ENCODE peak calls at places on chromosomes 4 and X, in seven cellular contexts. R is IMR-90, O is H1, W is SK-N-SH, X is GM12878, C is HepG2, V is K562. B is an unnamed sample.

GRCh38 chrX:21376636-21377035 is 2.4 kb downstream of the CNKSR2 start:
- DNase-seq in R (no peak), C (no peak), X (no peak), O (no peak), W (no peak), V (no peak), B (no peak)

GRCh38 chr4:2245787-2246275 is 3.9 kb upstream of the HAUS3 start:
- DNase-seq in O (no peak), X (no peak), R (no peak), W (no peak), C (no peak), V (no peak), B (no peak)

GRCh38 chrX:2500681-2501151 is at the start of the genes DHRSX and ZBED1:
- DNase-seq in W (peak), X (no peak), V (peak), O (no peak), C (no peak), R (no peak), B (peak)

GRCh38 chrX:137926090-137926489 is 360.2 kb downstream of the ZIC3 start:
- DNase-seq in C (no peak), V (no peak), W (peak), O (no peak), X (no peak), R (no peak), B (peak)

GRCh38 chr4:86940176-86940575 is 5.4 kb downstream of the AFF1 start:
- DNase-seq in X (no peak), W (no peak), V (no peak), C (no peak), R (peak), O (no peak), B (no peak)

GRCh38 chrX:26915064-26915463 is 548.1 kb downstream of the PPP4R3C start:
- DNase-seq in W (no peak), X (no peak), O (no peak), C (no peak), V (no peak), R (no peak), B (no peak)

GRCh38 chrX:119654112-119654531 is 38.8 kb downstream of the SEPTIN6 start:
- DNase-seq in X (no peak), C (no peak), O (no peak), V (no peak), R (peak), W (peak), B (no peak)

GRCh38 chrX:42846741-42847140 is 68.8 kb upstream of the PPP1R2C start:
- DNase-seq in V (no peak), C (no peak), W (no peak), R (no peak), O (no peak), X (no peak), B (no peak)

GRCh38 chr4:156888762-156889161 is 82.8 kb downstream of the PDGFC start:
- DNase-seq in V (no peak), X (no peak), O (no peak), W (no peak), C (no peak), R (peak), B (no peak)

GRCh38 chr4:181662383-181662782 is 580.8 kb upstream of the TENM3 start:
- DNase-seq in V (no peak), W (no peak), X (no peak), R (peak), O (no peak), C (no peak), B (no peak)

GRCh38 chr4:178395798-178396197 is 953.6 kb upstream of the AGA start:
- DNase-seq in R (no peak), V (no peak), X (no peak), O (no peak), W (no peak), C (no peak), B (no peak)

GRCh38 chr4:146981651-146982050 is 36.0 kb upstream of the TTC29 start:
- DNase-seq in R (peak), V (no peak), O (no peak), C (no peak), X (no peak), W (no peak), B (no peak)

GRCh38 chrX:138986866-138987265 is 275.3 kb upstream of the FGF13 start:
- DNase-seq in X (no peak), R (no peak), V (no peak), C (no peak), W (no peak), O (no peak), B (no peak)

GRCh38 chrX:70969635-70970481 is 39.0 kb upstream of the SLC7A3 start:
- DNase-seq in O (no peak), X (no peak), W (no peak), V (peak), R (no peak), C (no peak), B (no peak)

GRCh38 chr4:2051086-2051485 is 8.0 kb upstream of the NAT8L start:
- DNase-seq in C (no peak), O (no peak), W (no peak), X (no peak), R (no peak), V (no peak), B (no peak)

GRCh38 chr4:165656399-165656798 is 216.6 kb upstream of the TLL1 start:
- DNase-seq in O (no peak), V (no peak), X (no peak), C (no peak), W (no peak), R (no peak), B (no peak)

GRCh38 chr4:185925910-185926360 is 113.9 kb upstream of the SORBS2 start:
- DNase-seq in C (no peak), V (no peak), X (no peak), R (no peak), O (no peak), W (no peak), B (no peak)

GRCh38 chr4:1673671-1674070 is 10.4 kb downstream of the FAM53A start:
- DNase-seq in O (no peak), R (no peak), X (no peak), C (no peak), V (no peak), W (no peak), B (no peak)

GRCh38 chrX:154809939-154810665 is 4.8 kb upstream of the MPP1 start:
- DNase-seq in W (no peak), V (no peak), O (no peak), R (peak), C (no peak), X (no peak), B (no peak)

GRCh38 chr4:166091146-166091545 is 218.1 kb downstream of the TLL1 start:
- DNase-seq in C (no peak), R (no peak), V (no peak), W (no peak), X (no peak), O (no peak), B (no peak)

DNA sequence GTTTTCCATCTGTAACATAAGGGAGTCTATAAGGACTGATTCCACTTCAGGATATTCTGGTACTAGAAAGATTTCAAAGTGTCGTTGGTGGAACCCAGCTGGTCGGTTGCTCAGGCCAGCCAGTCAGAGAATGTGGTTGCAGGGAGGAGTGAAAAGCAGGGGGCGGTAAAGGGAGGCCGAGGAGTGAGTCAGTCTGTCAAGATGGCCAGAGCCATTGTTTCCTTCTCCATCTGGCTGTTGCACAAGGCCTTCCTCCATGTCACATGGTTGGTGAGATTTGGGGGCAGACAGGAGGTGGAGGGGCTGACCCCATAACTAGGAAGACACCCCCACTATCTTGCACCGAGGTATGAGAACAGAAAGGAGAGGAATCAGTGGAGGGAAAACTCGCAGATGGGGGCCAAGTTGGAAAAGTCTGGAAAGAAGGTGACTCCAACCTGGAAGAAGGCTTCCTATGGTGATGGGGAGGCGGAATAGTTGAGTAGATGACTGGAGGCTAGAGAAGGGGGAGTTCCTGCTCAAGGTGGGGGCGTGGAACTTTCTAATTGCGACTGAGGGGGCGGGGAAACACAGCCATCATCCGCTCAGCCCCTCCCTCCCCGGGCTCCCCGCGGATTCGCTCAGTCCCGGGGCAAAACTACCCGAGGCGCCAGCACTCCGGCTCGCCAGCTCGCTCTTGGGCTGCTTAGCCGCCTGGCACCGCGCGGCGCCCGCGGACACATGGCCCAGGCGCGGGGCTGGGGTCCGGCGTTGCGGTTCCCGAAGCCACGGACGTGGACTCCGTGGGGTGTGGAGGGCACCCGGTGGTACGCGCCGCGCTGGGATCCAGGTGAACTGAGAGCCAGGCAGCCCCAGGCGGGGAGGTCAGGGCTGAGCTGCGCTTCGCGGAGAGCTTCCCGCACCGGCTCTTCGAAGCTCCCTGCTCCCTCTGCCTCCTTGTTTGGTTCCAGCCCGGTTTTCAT is 38.5 kb downstream of the STARD8 start:
- DNase-seq in X (no peak), V (peak), W (peak), R (peak), C (no peak), O (no peak), B (peak)
- TF ChIP-seq RFX5 in X (no peak), V (no peak), W (no peak), R (no peak), C (no peak), O (no peak), B (no peak)

GRCh38 chrX:68694429-68695205 is 47.2 kb downstream of the STARD8 start:
- DNase-seq in X (no peak), C (no peak), O (no peak), R (no peak), W (no peak), V (peak), B (no peak)

GRCh38 chrX:68692651-68693050 is 45.2 kb downstream of the STARD8 start:
- DNase-seq in X (no peak), C (no peak), V (no peak), W (no peak), R (peak), O (no peak), B (no peak)

GRCh38 chrX:68695206-68695845 is 47.9 kb downstream of the STARD8 start:
- DNase-seq in X (no peak), W (no peak), R (no peak), O (no peak), C (no peak), V (no peak), B (peak)

GRCh38 chrX:68691921-68692320 is 44.5 kb downstream of the STARD8 start:
- DNase-seq in C (no peak), O (no peak), R (no peak), X (no peak), V (no peak), W (no peak), B (no peak)

DNA sequence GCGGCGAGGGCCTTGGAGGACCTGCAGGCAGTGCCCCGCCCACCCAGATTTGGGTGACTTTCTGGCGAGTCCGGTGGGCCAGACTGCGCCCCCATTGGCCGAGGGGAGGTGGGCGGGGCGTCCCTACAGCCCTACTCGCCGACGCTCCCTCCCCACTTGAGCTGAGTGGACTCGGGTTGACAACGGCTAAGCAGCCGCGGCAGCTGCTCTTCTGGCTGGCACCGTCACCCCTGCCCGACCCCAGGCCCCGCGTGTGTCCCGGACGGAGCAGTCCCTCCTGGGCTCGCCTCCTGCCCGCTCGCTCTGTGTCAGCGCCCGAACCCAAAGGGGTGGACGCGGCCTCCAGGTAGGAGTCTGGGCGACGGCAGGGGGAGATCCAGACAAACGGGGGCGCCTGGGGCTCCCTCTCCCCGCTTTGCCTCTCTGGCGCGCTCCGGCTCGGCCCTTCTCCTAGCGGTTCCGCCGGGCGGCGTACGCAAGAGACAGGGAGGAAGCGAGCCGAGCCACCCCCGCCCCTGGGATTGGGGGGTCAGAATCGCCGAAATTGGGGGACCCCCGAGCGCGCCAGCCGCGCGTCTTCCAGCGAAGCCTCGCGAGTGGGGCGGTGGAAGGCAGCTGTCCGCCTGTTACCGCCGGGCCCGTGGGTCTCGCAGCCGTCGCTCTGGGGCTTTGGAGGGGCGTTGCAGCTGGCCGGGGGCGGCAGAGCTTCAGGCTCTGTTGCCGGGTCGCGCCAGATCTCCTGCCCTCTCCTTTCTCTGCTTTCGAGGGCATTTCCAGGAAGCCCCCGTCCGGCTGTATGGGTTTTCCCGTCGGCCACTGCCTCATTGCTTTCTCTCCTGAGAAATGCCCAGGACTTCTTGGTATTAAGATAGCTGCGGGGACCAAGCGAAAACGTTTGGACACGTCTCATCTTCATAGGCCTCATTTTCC is 46.3 kb downstream of the STARD8 start:
- DNase-seq in R (peak), V (peak), X (no peak), C (no peak), W (peak), O (no peak), B (no peak)
- TF ChIP-seq RFX5 in R (no peak), V (no peak), X (no peak), C (no peak), W (no peak), O (no peak), B (no peak)

GRCh38 chr4:177356921-177357320 is 47.2 kb downstream of the NEIL3 start:
- DNase-seq in O (no peak), X (no peak), W (no peak), R (peak), V (no peak), C (no peak), B (no peak)

GRCh38 chr4:177351611-177352010 is 41.9 kb downstream of the NEIL3 start:
- DNase-seq in V (no peak), C (no peak), X (no peak), O (no peak), W (no peak), R (no peak), B (no peak)

GRCh38 chr4:177356191-177356590 is 46.5 kb downstream of the NEIL3 start:
- DNase-seq in V (no peak), X (no peak), C (no peak), R (peak), W (no peak), O (no peak), B (no peak)
- TF ChIP-seq RFX5 in V (no peak), X (no peak), C (no peak), R (no peak), W (no peak), O (no peak), B (no peak)

DNA sequence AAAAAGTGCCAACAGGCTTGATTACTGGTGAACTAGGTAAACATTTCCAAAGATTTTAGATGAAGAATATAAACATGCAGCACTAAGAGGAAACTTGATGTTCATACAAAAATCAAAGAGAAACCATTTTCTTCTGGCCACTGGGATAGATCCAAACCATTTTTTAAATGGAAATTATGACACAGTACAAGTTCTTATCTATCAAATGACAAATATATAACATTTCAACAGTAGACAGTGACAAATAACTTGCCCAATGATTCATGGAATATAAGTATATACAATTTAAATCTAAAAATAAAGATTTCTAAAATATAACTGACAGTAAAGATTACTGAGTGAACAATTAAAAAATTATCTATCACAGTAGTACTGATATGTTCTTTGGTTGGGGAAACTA is 151.1 kb downstream of the CDS1 start:
- DNase-seq in X (no peak), C (no peak), W (no peak), O (no peak), V (no peak), R (no peak), B (no peak)
- TF ChIP-seq RFX5 in X (no peak), C (no peak), W (no peak), O (no peak), V (no peak), R (no peak), B (no peak)